ENCODE peak calls at places on chromosome 1, in six cellular contexts. One of them, this sample, is unnamed.

GRCh38 chr1:162276493-162276892 is 100.2 kb downstream of the SPATA46 start:
- DNase-seq in adipocyte: peak
- DNase-seq in A549: peak
- DNase-seq in colonic mucosa: no peak
- DNase-seq in GM12865: peak
- DNase-seq in CD8-positive, alpha-beta memory T cell: no peak
- DNase-seq in this sample: no peak

GRCh38 chr1:24648919-24649318 is 5.8 kb downstream of the SRRM1 start:
- DNase-seq in CD8-positive, alpha-beta memory T cell: no peak
- DNase-seq in colonic mucosa: no peak
- DNase-seq in A549: no peak
- DNase-seq in GM12865: no peak
- DNase-seq in adipocyte: no peak
- DNase-seq in this sample: no peak

GRCh38 chr1:16237343-16237830 is 404 bp upstream of the CPLANE2 start:
- DNase-seq in CD8-positive, alpha-beta memory T cell: no peak
- DNase-seq in GM12865: no peak
- DNase-seq in colonic mucosa: no peak
- DNase-seq in adipocyte: peak
- DNase-seq in A549: no peak
- DNase-seq in this sample: no peak

GRCh38 chr1:98344726-98345125 is 316.8 kb upstream of the SNX7 start:
- DNase-seq in adipocyte: no peak
- DNase-seq in GM12865: no peak
- DNase-seq in CD8-positive, alpha-beta memory T cell: no peak
- DNase-seq in colonic mucosa: no peak
- DNase-seq in A549: no peak
- DNase-seq in this sample: no peak

GRCh38 chr1:160085686-160086089 is 4.3 kb downstream of the KCNJ9 start:
- DNase-seq in GM12865: peak
- DNase-seq in adipocyte: peak
- DNase-seq in CD8-positive, alpha-beta memory T cell: peak
- DNase-seq in A549: peak
- DNase-seq in colonic mucosa: peak
- DNase-seq in this sample: no peak

GRCh38 chr1:111948209-111949131 is 41.0 kb downstream of the KCND3 start:
- DNase-seq in A549: no peak
- DNase-seq in adipocyte: no peak
- DNase-seq in CD8-positive, alpha-beta memory T cell: no peak
- DNase-seq in GM12865: no peak
- DNase-seq in colonic mucosa: peak
- DNase-seq in this sample: no peak

GRCh38 chr1:53508991-53509663 is 49.9 kb downstream of the DMRTB1 start:
- DNase-seq in GM12865: no peak
- DNase-seq in colonic mucosa: no peak
- DNase-seq in A549: no peak
- DNase-seq in adipocyte: no peak
- DNase-seq in CD8-positive, alpha-beta memory T cell: no peak
- DNase-seq in this sample: peak

GRCh38 chr1:26285366-26286063 is 5.6 kb downstream of the SH3BGRL3 start:
- DNase-seq in colonic mucosa: peak
- DNase-seq in CD8-positive, alpha-beta memory T cell: no peak
- DNase-seq in adipocyte: no peak
- DNase-seq in GM12865: peak
- DNase-seq in A549: peak
- DNase-seq in this sample: no peak

GRCh38 chr1:153578936-153579335 is 13.3 kb upstream of the S100A2 start:
- DNase-seq in GM12865: no peak
- DNase-seq in colonic mucosa: no peak
- DNase-seq in adipocyte: no peak
- DNase-seq in CD8-positive, alpha-beta memory T cell: no peak
- DNase-seq in A549: no peak
- DNase-seq in this sample: no peak

GRCh38 chr1:244230470-244230869 is 179.4 kb downstream of the ZBTB18 start:
- DNase-seq in GM12865: no peak
- DNase-seq in colonic mucosa: no peak
- DNase-seq in A549: no peak
- DNase-seq in adipocyte: no peak
- DNase-seq in CD8-positive, alpha-beta memory T cell: no peak
- DNase-seq in this sample: no peak

GRCh38 chr1:1058921-1059493 is 15.1 kb downstream of the RNF223 start:
- DNase-seq in GM12865: peak
- DNase-seq in colonic mucosa: no peak
- DNase-seq in A549: no peak
- DNase-seq in adipocyte: peak
- DNase-seq in CD8-positive, alpha-beta memory T cell: peak
- DNase-seq in this sample: no peak

GRCh38 chr1:17363771-17364170 is 8.2 kb upstream of the PADI6 start:
- DNase-seq in A549: no peak
- DNase-seq in adipocyte: no peak
- DNase-seq in colonic mucosa: no peak
- DNase-seq in CD8-positive, alpha-beta memory T cell: no peak
- DNase-seq in GM12865: no peak
- DNase-seq in this sample: no peak

GRCh38 chr1:52403566-52404115 is 582 bp downstream of the ORC1 start:
- DNase-seq in A549: peak
- DNase-seq in adipocyte: peak
- DNase-seq in GM12865: peak
- DNase-seq in CD8-positive, alpha-beta memory T cell: peak
- DNase-seq in colonic mucosa: peak
- DNase-seq in this sample: peak

GRCh38 chr1:111448482-111448917 is 556 bp downstream of the WDR77 start:
- DNase-seq in adipocyte: peak
- DNase-seq in A549: no peak
- DNase-seq in CD8-positive, alpha-beta memory T cell: no peak
- DNase-seq in colonic mucosa: peak
- DNase-seq in GM12865: no peak
- DNase-seq in this sample: no peak

GRCh38 chr1:23634518-23634839 is 57.1 kb upstream of the RPL11 start:
- DNase-seq in colonic mucosa: no peak
- DNase-seq in A549: no peak
- DNase-seq in adipocyte: no peak
- DNase-seq in GM12865: no peak
- DNase-seq in CD8-positive, alpha-beta memory T cell: no peak
- DNase-seq in this sample: no peak
- H3K4me3 ChIP-seq in colonic mucosa: no peak
- H3K4me3 ChIP-seq in A549: no peak
- H3K4me3 ChIP-seq in adipocyte: peak
- H3K4me3 ChIP-seq in GM12865: no peak
- H3K4me3 ChIP-seq in CD8-positive, alpha-beta memory T cell: peak
- H3K4me3 ChIP-seq in this sample: no peak

DNA sequence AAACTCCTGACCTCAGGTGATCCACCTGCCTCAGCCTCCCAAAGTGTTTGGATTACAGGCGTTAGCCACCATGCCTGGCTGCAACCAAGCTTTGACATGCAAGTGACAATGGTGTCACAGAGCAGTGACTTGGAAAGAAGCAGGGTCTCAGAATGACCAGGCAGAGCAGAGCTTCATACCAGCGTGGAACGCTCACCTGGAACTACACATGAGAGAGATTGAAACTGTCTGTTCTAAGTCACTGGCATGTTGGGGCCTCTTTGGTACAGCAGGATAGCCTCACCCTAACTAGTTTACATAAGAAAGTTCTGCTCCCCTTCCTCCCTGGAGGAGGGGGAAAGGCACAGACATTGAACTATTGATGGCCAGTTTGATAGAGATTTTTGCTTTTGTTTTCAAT is 47.5 kb upstream of the ITPKB start:
- DNase-seq in CD8-positive, alpha-beta memory T cell: no peak
- DNase-seq in GM12865: peak
- DNase-seq in A549: no peak
- DNase-seq in adipocyte: no peak
- DNase-seq in colonic mucosa: no peak
- DNase-seq in this sample: no peak
- H3K4me3 ChIP-seq in CD8-positive, alpha-beta memory T cell: no peak
- H3K4me3 ChIP-seq in GM12865: no peak
- H3K4me3 ChIP-seq in A549: no peak
- H3K4me3 ChIP-seq in adipocyte: no peak
- H3K4me3 ChIP-seq in colonic mucosa: no peak
- H3K4me3 ChIP-seq in this sample: no peak

GRCh38 chr1:209769171-209769904 is 13.5 kb downstream of the TRAF3IP3 start:
- DNase-seq in A549: no peak
- DNase-seq in GM12865: peak
- DNase-seq in CD8-positive, alpha-beta memory T cell: peak
- DNase-seq in colonic mucosa: peak
- DNase-seq in adipocyte: peak
- DNase-seq in this sample: peak

GRCh38 chr1:209769956-209770355 is 14.1 kb downstream of the TRAF3IP3 start:
- DNase-seq in colonic mucosa: no peak
- DNase-seq in A549: no peak
- DNase-seq in adipocyte: no peak
- DNase-seq in CD8-positive, alpha-beta memory T cell: no peak
- DNase-seq in GM12865: no peak
- DNase-seq in this sample: no peak

GRCh38 chr1:209772116-209772515 is 12.2 kb downstream of the C1orf74 start:
- DNase-seq in adipocyte: no peak
- DNase-seq in CD8-positive, alpha-beta memory T cell: no peak
- DNase-seq in A549: no peak
- DNase-seq in colonic mucosa: no peak
- DNase-seq in GM12865: no peak
- DNase-seq in this sample: no peak

GRCh38 chr1:209768354-209768774 is 12.5 kb downstream of the TRAF3IP3 start:
- DNase-seq in A549: no peak
- DNase-seq in colonic mucosa: peak
- DNase-seq in adipocyte: no peak
- DNase-seq in GM12865: peak
- DNase-seq in CD8-positive, alpha-beta memory T cell: peak
- DNase-seq in this sample: no peak

DNA sequence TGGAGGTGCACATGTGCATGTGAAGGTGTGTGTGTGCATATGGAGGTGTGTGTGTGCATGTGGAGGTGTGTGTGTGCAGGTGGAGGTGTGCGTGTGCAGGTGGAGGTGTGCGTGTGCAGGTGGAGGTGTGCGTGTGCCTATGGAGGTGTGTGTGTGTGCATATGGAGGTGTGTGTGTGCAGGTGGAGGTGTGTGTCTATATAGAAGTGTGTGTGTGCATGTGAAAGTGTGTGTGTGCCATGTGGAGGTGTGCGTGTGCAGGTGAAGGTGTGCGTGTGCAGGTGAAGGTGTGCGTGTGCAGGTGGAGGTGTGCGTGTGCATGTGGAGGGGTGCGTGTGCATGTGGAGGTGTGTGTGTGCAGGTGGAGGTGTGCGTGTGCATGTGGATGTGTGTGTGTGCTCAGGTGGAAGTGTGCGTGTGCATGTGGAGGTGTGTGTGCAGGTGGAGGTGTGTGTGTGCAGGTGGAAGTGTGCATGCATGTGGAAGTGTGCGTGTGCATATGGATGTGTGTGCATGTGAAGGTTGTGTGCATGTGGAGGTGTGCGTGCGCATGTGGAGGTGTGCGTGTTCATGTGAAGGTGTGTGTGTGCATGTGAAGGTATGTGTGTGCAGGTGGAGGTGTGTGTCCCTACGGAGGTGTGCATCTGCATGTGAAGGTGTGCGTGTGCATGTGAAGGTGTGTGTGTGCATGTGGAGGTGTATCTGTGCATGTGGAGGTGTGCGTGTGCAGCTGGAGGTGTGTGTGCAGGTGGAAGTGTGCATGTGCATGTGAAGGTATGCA is 13.5 kb downstream of the C1orf74 start:
- DNase-seq in adipocyte: no peak
- DNase-seq in CD8-positive, alpha-beta memory T cell: no peak
- DNase-seq in colonic mucosa: no peak
- DNase-seq in A549: no peak
- DNase-seq in GM12865: no peak
- DNase-seq in this sample: no peak
- H3K4me3 ChIP-seq in adipocyte: no peak
- H3K4me3 ChIP-seq in CD8-positive, alpha-beta memory T cell: peak
- H3K4me3 ChIP-seq in colonic mucosa: no peak
- H3K4me3 ChIP-seq in A549: no peak
- H3K4me3 ChIP-seq in GM12865: no peak
- H3K4me3 ChIP-seq in this sample: no peak

DNA sequence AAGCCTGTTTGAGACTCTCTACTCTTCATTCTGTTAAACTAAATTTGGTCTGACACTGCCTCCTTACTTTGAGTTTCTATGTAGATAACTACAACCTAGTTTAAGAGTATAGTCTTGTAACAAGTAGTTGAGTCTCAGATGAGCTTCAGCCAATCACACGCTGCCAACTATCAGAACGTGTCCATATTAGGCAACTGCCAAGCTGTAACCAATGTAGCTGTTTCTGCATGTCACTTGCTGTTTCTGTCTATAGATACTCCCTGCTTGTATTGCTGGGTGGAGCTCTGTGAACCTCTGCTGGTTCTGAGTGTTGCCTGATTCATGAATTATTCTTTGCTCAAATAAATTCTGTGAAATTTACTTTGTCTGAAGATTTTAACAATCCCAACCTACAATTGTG is 452.6 kb upstream of the NR5A2 start:
- DNase-seq in A549: peak
- DNase-seq in CD8-positive, alpha-beta memory T cell: no peak
- DNase-seq in adipocyte: no peak
- DNase-seq in GM12865: peak
- DNase-seq in colonic mucosa: peak
- DNase-seq in this sample: no peak
- H3K4me3 ChIP-seq in A549: no peak
- H3K4me3 ChIP-seq in CD8-positive, alpha-beta memory T cell: no peak
- H3K4me3 ChIP-seq in adipocyte: no peak
- H3K4me3 ChIP-seq in GM12865: no peak
- H3K4me3 ChIP-seq in colonic mucosa: no peak
- H3K4me3 ChIP-seq in this sample: no peak

This sample was measured in skeletal muscle cell.